ENCODE peak calls at places on chromosome 22, in five cellular contexts. One of them, this sample, is unnamed.

GRCh38 chr22:37222440-37222971 is 10.2 kb upstream of the SSTR3 start:
- DNase-seq in AG10803: no peak
- DNase-seq in epithelial cell of esophagus: no peak
- DNase-seq in brain microvascular endothelial cell: no peak
- DNase-seq in MM.1S: peak
- DNase-seq in this sample: peak

GRCh38 chr22:22927888-22928665 is 40.5 kb downstream of the IGLL5 start:
- DNase-seq in MM.1S: no peak
- DNase-seq in AG10803: no peak
- DNase-seq in brain microvascular endothelial cell: no peak
- DNase-seq in epithelial cell of esophagus: no peak
- DNase-seq in this sample: no peak

GRCh38 chr22:44569516-44569915 is 71.5 kb upstream of the RTL6 start:
- DNase-seq in brain microvascular endothelial cell: no peak
- DNase-seq in AG10803: no peak
- DNase-seq in epithelial cell of esophagus: no peak
- DNase-seq in MM.1S: no peak
- DNase-seq in this sample: no peak

GRCh38 chr22:38148252-38148651 is 33.4 kb downstream of the PLA2G6 start:
- DNase-seq in epithelial cell of esophagus: peak
- DNase-seq in brain microvascular endothelial cell: peak
- DNase-seq in AG10803: peak
- DNase-seq in MM.1S: no peak
- DNase-seq in this sample: no peak

GRCh38 chr22:17131686-17132085 is 10.5 kb upstream of the TMEM121B start:
- DNase-seq in brain microvascular endothelial cell: no peak
- DNase-seq in AG10803: no peak
- DNase-seq in MM.1S: no peak
- DNase-seq in epithelial cell of esophagus: no peak
- DNase-seq in this sample: no peak

GRCh38 chr22:17726561-17727243 is 47.6 kb downstream of the BID start:
- DNase-seq in MM.1S: no peak
- DNase-seq in epithelial cell of esophagus: no peak
- DNase-seq in brain microvascular endothelial cell: peak
- DNase-seq in AG10803: peak
- DNase-seq in this sample: peak

GRCh38 chr22:49348631-49349030 is 479.0 kb downstream of the BRD1 start:
- DNase-seq in MM.1S: no peak
- DNase-seq in epithelial cell of esophagus: no peak
- DNase-seq in AG10803: no peak
- DNase-seq in brain microvascular endothelial cell: no peak
- DNase-seq in this sample: no peak

GRCh38 chr22:24578355-24579241 is 14.3 kb downstream of the LRRC75B start:
- DNase-seq in AG10803: peak
- DNase-seq in MM.1S: no peak
- DNase-seq in brain microvascular endothelial cell: no peak
- DNase-seq in epithelial cell of esophagus: peak
- DNase-seq in this sample: no peak

GRCh38 chr22:17190702-17191101 is 28.5 kb downstream of the ADA2 start:
- DNase-seq in brain microvascular endothelial cell: no peak
- DNase-seq in MM.1S: no peak
- DNase-seq in epithelial cell of esophagus: no peak
- DNase-seq in AG10803: no peak
- DNase-seq in this sample: no peak

GRCh38 chr22:24067587-24068376 is 56.7 kb downstream of the CABIN1 start:
- DNase-seq in AG10803: no peak
- DNase-seq in brain microvascular endothelial cell: no peak
- DNase-seq in epithelial cell of esophagus: no peak
- DNase-seq in MM.1S: no peak
- DNase-seq in this sample: no peak

GRCh38 chr22:44186121-44186510 is 5.4 kb downstream of the PARVG start:
- DNase-seq in brain microvascular endothelial cell: no peak
- DNase-seq in MM.1S: no peak
- DNase-seq in epithelial cell of esophagus: no peak
- DNase-seq in AG10803: no peak
- DNase-seq in this sample: no peak

GRCh38 chr22:24102366-24103200 is 78.7 kb upstream of the SUSD2 start:
- DNase-seq in brain microvascular endothelial cell: no peak
- DNase-seq in AG10803: no peak
- DNase-seq in epithelial cell of esophagus: no peak
- DNase-seq in MM.1S: no peak
- DNase-seq in this sample: no peak

GRCh38 chr22:22938672-22939536 is 51.3 kb downstream of the IGLL5 start:
- DNase-seq in epithelial cell of esophagus: no peak
- DNase-seq in MM.1S: no peak
- DNase-seq in brain microvascular endothelial cell: no peak
- DNase-seq in AG10803: no peak
- DNase-seq in this sample: no peak

GRCh38 chr22:28986366-28986765 is 75.3 kb downstream of the C22orf31 start:
- DNase-seq in epithelial cell of esophagus: no peak
- DNase-seq in MM.1S: no peak
- DNase-seq in AG10803: peak
- DNase-seq in brain microvascular endothelial cell: peak
- DNase-seq in this sample: no peak

GRCh38 chr22:44193537-44193896 is 12.8 kb downstream of the PARVG start:
- DNase-seq in AG10803: no peak
- DNase-seq in brain microvascular endothelial cell: no peak
- DNase-seq in epithelial cell of esophagus: peak
- DNase-seq in MM.1S: peak
- DNase-seq in this sample: peak

GRCh38 chr22:33049125-33049729 is 9.0 kb downstream of the SYN3 start:
- DNase-seq in MM.1S: peak
- DNase-seq in epithelial cell of esophagus: peak
- DNase-seq in brain microvascular endothelial cell: peak
- DNase-seq in AG10803: peak
- DNase-seq in this sample: peak

GRCh38 chr22:39205344-39206021 is 39.3 kb downstream of the PDGFB start:
- DNase-seq in MM.1S: no peak
- DNase-seq in AG10803: peak
- DNase-seq in epithelial cell of esophagus: peak
- DNase-seq in brain microvascular endothelial cell: peak
- DNase-seq in this sample: peak

GRCh38 chr22:44571566-44572413 is 73.8 kb upstream of the RTL6 start:
- DNase-seq in AG10803: no peak
- DNase-seq in MM.1S: no peak
- DNase-seq in epithelial cell of esophagus: no peak
- DNase-seq in brain microvascular endothelial cell: no peak
- DNase-seq in this sample: no peak

GRCh38 chr22:26592368-26593015 is 2.6 kb upstream of the TPST2 start:
- DNase-seq in epithelial cell of esophagus: peak
- DNase-seq in MM.1S: peak
- DNase-seq in brain microvascular endothelial cell: no peak
- DNase-seq in AG10803: no peak
- DNase-seq in this sample: peak

GRCh38 chr22:17777005-17777716 is 2.9 kb upstream of the BID start:
- DNase-seq in MM.1S: peak
- DNase-seq in epithelial cell of esophagus: no peak
- DNase-seq in brain microvascular endothelial cell: no peak
- DNase-seq in AG10803: no peak
- DNase-seq in this sample: peak

GRCh38 chr22:23862103-23862502 is 4.4 kb downstream of the SLC2A11 start:
- DNase-seq in AG10803: peak
- DNase-seq in MM.1S: peak
- DNase-seq in brain microvascular endothelial cell: peak
- DNase-seq in epithelial cell of esophagus: peak
- DNase-seq in this sample: peak

GRCh38 chr22:38298312-38299000 is 18.8 kb downstream of the CSNK1E start:
- DNase-seq in epithelial cell of esophagus: peak
- DNase-seq in brain microvascular endothelial cell: peak
- DNase-seq in AG10803: peak
- DNase-seq in MM.1S: no peak
- DNase-seq in this sample: no peak

GRCh38 chr22:30370681-30371080 is 13.9 kb downstream of the CCDC157 start:
- DNase-seq in brain microvascular endothelial cell: no peak
- DNase-seq in AG10803: no peak
- DNase-seq in epithelial cell of esophagus: no peak
- DNase-seq in MM.1S: no peak
- DNase-seq in this sample: no peak

GRCh38 chr22:42432020-42432596 is at the start of gene NFAM1:
- DNase-seq in AG10803: no peak
- DNase-seq in MM.1S: no peak
- DNase-seq in epithelial cell of esophagus: no peak
- DNase-seq in brain microvascular endothelial cell: no peak
- DNase-seq in this sample: no peak

GRCh38 chr22:26428515-26429457 is at the start of gene ASPHD2:
- DNase-seq in AG10803: peak
- DNase-seq in MM.1S: peak
- DNase-seq in brain microvascular endothelial cell: peak
- DNase-seq in epithelial cell of esophagus: peak
- DNase-seq in this sample: peak

GRCh38 chr22:33873186-33873585 is 47.1 kb downstream of the LARGE1 start:
- DNase-seq in MM.1S: no peak
- DNase-seq in AG10803: peak
- DNase-seq in epithelial cell of esophagus: no peak
- DNase-seq in brain microvascular endothelial cell: no peak
- DNase-seq in this sample: no peak

GRCh38 chr22:30695871-30696655 is 1.4 kb downstream of the OSBP2 start:
- DNase-seq in brain microvascular endothelial cell: no peak
- DNase-seq in MM.1S: no peak
- DNase-seq in epithelial cell of esophagus: no peak
- DNase-seq in AG10803: no peak
- DNase-seq in this sample: no peak

GRCh38 chr22:30265851-30266444 is 703 bp downstream of the OSM start:
- DNase-seq in MM.1S: no peak
- DNase-seq in brain microvascular endothelial cell: no peak
- DNase-seq in epithelial cell of esophagus: no peak
- DNase-seq in AG10803: no peak
- DNase-seq in this sample: peak

GRCh38 chr22:31210830-31211503 is 1.1 kb upstream of the LIMK2 start:
- DNase-seq in epithelial cell of esophagus: no peak
- DNase-seq in AG10803: peak
- DNase-seq in brain microvascular endothelial cell: no peak
- DNase-seq in MM.1S: peak
- DNase-seq in this sample: no peak

GRCh38 chr22:25097006-25097405 is 102.7 kb upstream of the CRYBB3 start:
- DNase-seq in brain microvascular endothelial cell: no peak
- DNase-seq in epithelial cell of esophagus: no peak
- DNase-seq in MM.1S: no peak
- DNase-seq in AG10803: no peak
- DNase-seq in this sample: no peak

GRCh38 chr22:37560682-37561208 is 465 bp downstream of the CDC42EP1 start:
- DNase-seq in brain microvascular endothelial cell: no peak
- DNase-seq in MM.1S: no peak
- DNase-seq in AG10803: peak
- DNase-seq in epithelial cell of esophagus: no peak
- DNase-seq in this sample: no peak

GRCh38 chr22:42299586-42300285 is 29.3 kb upstream of the TCF20 start:
- DNase-seq in brain microvascular endothelial cell: no peak
- DNase-seq in epithelial cell of esophagus: no peak
- DNase-seq in AG10803: no peak
- DNase-seq in MM.1S: peak
- DNase-seq in this sample: peak

GRCh38 chr22:35663371-35663770 is 15.1 kb downstream of the APOL6 start:
- DNase-seq in AG10803: peak
- DNase-seq in brain microvascular endothelial cell: no peak
- DNase-seq in epithelial cell of esophagus: no peak
- DNase-seq in MM.1S: no peak
- DNase-seq in this sample: no peak
- H3K4me3 ChIP-seq in AG10803: peak
- H3K4me3 ChIP-seq in brain microvascular endothelial cell: no peak
- H3K4me3 ChIP-seq in epithelial cell of esophagus: no peak
- H3K4me3 ChIP-seq in MM.1S: no peak
- H3K4me3 ChIP-seq in this sample: no peak

GRCh38 chr22:45885171-45885840 is 91.7 kb downstream of the WNT7B start:
- DNase-seq in MM.1S: no peak
- DNase-seq in epithelial cell of esophagus: no peak
- DNase-seq in AG10803: no peak
- DNase-seq in brain microvascular endothelial cell: no peak
- DNase-seq in this sample: no peak
- H3K4me3 ChIP-seq in MM.1S: no peak
- H3K4me3 ChIP-seq in epithelial cell of esophagus: no peak
- H3K4me3 ChIP-seq in AG10803: no peak
- H3K4me3 ChIP-seq in brain microvascular endothelial cell: no peak
- H3K4me3 ChIP-seq in this sample: no peak

GRCh38 chr22:50600967-50601668 is 525 bp downstream of the MAPK8IP2 start:
- DNase-seq in AG10803: no peak
- DNase-seq in MM.1S: no peak
- DNase-seq in epithelial cell of esophagus: no peak
- DNase-seq in brain microvascular endothelial cell: no peak
- DNase-seq in this sample: no peak
- H3K4me3 ChIP-seq in AG10803: no peak
- H3K4me3 ChIP-seq in MM.1S: no peak
- H3K4me3 ChIP-seq in epithelial cell of esophagus: no peak
- H3K4me3 ChIP-seq in brain microvascular endothelial cell: no peak
- H3K4me3 ChIP-seq in this sample: no peak

DNA sequence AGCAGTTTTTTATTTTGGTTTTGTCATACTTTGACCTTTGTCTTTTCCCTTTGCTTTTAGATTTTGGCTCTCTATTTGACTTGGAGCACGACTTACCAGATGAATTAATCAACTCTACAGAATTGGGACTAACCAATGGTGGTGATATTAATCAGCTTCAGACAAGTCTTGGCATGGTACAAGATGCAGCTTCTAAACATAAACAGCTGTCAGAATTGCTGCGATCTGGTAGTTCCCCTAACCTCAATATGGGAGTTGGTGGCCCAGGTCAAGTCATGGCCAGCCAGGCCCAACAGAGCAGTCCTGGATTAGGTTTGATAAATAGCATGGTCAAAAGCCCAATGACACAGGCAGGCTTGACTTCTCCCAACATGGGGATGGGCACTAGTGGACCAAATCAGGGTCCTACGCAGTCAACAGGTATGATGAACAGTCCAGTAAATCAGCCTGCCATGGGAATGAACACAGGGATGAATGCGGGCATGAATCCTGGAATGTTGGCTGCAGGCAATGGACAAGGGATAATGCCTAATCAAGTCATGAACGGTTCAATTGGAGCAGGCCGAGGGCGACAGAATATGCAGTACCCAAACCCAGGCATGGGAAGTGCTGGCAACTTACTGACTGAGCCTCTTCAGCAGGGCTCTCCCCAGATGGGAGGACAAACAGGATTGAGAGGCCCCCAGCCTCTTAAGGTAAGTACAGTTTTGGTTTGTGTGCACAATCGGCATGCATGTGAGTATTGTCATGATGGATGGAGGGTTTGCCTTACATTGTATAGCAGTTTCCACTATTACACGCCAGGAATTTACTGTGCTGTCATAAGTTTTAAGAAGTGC is 25.0 kb downstream of the EP300 start:
- DNase-seq in MM.1S: no peak
- DNase-seq in AG10803: no peak
- DNase-seq in brain microvascular endothelial cell: no peak
- DNase-seq in epithelial cell of esophagus: no peak
- DNase-seq in this sample: no peak
- H3K4me3 ChIP-seq in MM.1S: no peak
- H3K4me3 ChIP-seq in AG10803: no peak
- H3K4me3 ChIP-seq in brain microvascular endothelial cell: no peak
- H3K4me3 ChIP-seq in epithelial cell of esophagus: no peak
- H3K4me3 ChIP-seq in this sample: no peak